ENCODE peak calls at places on chromosome 1, in six cellular contexts. Q, H, G, I, P and W are unnamed samples.

GRCh38 chr1:200243042-200243437 is 166.8 kb downstream of the ZNF281 start:
- DNase-seq in Q (no peak), I (no peak), P (peak; percentile 30), H (no peak), G (no peak), W (no peak)

GRCh38 chr1:234608720-234609527 is 1.1 kb downstream of the IRF2BP2 start:
- DNase-seq in P (peak; percentile 48), Q (no peak), G (peak; percentile 11), I (no peak), H (peak; percentile 50), W (peak; percentile 39)

GRCh38 chr1:207019161-207019560 is 13.4 kb downstream of the C1orf116 start:
- DNase-seq in I (no peak), Q (no peak), P (no peak), H (no peak), G (no peak), W (no peak)

GRCh38 chr1:58434587-58434986 is 111.9 kb downstream of the OMA1 start:
- DNase-seq in I (no peak), G (no peak), H (no peak), Q (no peak), P (peak; percentile 41), W (no peak)

GRCh38 chr1:205360166-205360565 is 3.4 kb upstream of the KLHDC8A start:
- DNase-seq in H (no peak), G (peak; percentile 63), P (no peak), I (no peak), Q (no peak), W (peak; percentile 38)

GRCh38 chr1:234886081-234886874 is 242.4 kb downstream of the TOMM20 start:
- DNase-seq in G (no peak), Q (no peak), P (no peak), I (no peak), H (peak; percentile 50), W (no peak)

GRCh38 chr1:203627819-203628184 is 1.2 kb downstream of the ATP2B4 start:
- DNase-seq in Q (no peak), H (no peak), G (no peak), I (no peak), P (peak; percentile 46), W (no peak)

GRCh38 chr1:25707280-25708016 is 90.9 kb downstream of the MAN1C1 start:
- DNase-seq in P (no peak), Q (no peak), G (no peak), I (peak; percentile 75), H (no peak), W (no peak)

GRCh38 chr1:20483833-20484525 is 2.0 kb downstream of the CAMK2N1 start:
- DNase-seq in I (no peak), G (peak; percentile 35), H (no peak), P (peak; percentile 36), Q (peak; percentile 59), W (no peak)

GRCh38 chr1:6360517-6360916 is 33.0 kb downstream of the ACOT7 start:
- DNase-seq in I (no peak), H (no peak), G (no peak), Q (no peak), P (no peak), W (no peak)

GRCh38 chr1:155052412-155053400 is 1.6 kb downstream of the ADAM15 start:
- DNase-seq in H (peak; percentile 82), Q (no peak), G (peak; percentile 11), I (no peak), P (no peak), W (no peak)